ENCODE peak calls at places on chromosome 4, in ten cellular contexts. F is activated CD4-positive, alpha-beta T cell treated with anti-CD3 and anti-CD28 coated beads, Interleukin-2, amount 10 ng/mL, durations not matched to agents 7 days and 5 days; T is A549; U is HEK293T; K is NAMALWA; R is trophoblast cell; Y is tibial nerve; B is NCI-H774; A is hepatic stellate cell; D is globus pallidus. C is an unnamed sample.

GRCh38 chr4:5988086-5988845 is 30.0 kb downstream of the C4orf50 start:
- DNase-seq in F (no peak), T (no peak), U (no peak), K (no peak), R (no peak), Y (no peak), B (no peak), A (no peak), D (no peak), C (no peak)

GRCh38 chr4:37648084-37648817 is 37.9 kb downstream of the RELL1 start:
- DNase-seq in F (no peak), T (peak), U (no peak), K (no peak), R (peak), Y (no peak), B (peak), A (peak), D (no peak), C (no peak)

GRCh38 chr4:18394656-18395055 is 373.1 kb upstream of the LCORL start:
- DNase-seq in F (no peak), T (no peak), U (no peak), K (no peak), R (peak), Y (no peak), B (no peak), A (no peak), D (no peak), C (no peak)

GRCh38 chr4:55172694-55173287 is 47.4 kb upstream of the KDR start:
- DNase-seq in F (no peak), T (no peak), U (no peak), K (no peak), R (peak), Y (no peak), B (no peak), A (no peak), D (no peak), C (no peak)

GRCh38 chr4:24394041-24394440 is 190.3 kb downstream of the DHX15 start:
- DNase-seq in F (no peak), T (no peak), U (no peak), K (no peak), R (peak), Y (no peak), B (no peak), A (no peak), D (no peak), C (no peak)

GRCh38 chr4:3851211-3851610 is 85.0 kb downstream of the ADRA2C start:
- DNase-seq in F (no peak), T (no peak), U (no peak), K (peak), R (peak), Y (no peak), B (no peak), A (no peak), D (no peak), C (no peak)

GRCh38 chr4:174284181-174284886 is 623 bp downstream of the CEP44 start:
- DNase-seq in F (no peak), T (peak), U (peak), K (peak), R (peak), Y (no peak), B (no peak), A (peak), D (no peak), C (no peak)

GRCh38 chr4:24158031-24158430 is 268.2 kb upstream of the PPARGC1A start:
- DNase-seq in F (no peak), T (no peak), U (no peak), K (no peak), R (peak), Y (no peak), B (no peak), A (no peak), D (no peak), C (no peak)

GRCh38 chr4:165207016-165207430 is 338 bp upstream of the KLHL2 start:
- DNase-seq in F (no peak), T (peak), U (no peak), K (peak), R (no peak), Y (no peak), B (no peak), A (peak), D (no peak), C (peak)

GRCh38 chr4:101200561-101200960 is 146.8 kb downstream of the PPP3CA start:
- DNase-seq in F (no peak), T (peak), U (no peak), K (no peak), R (peak), Y (no peak), B (no peak), A (peak), D (no peak), C (no peak)

C was measured in activated CD8-positive, alpha-beta T cell treated with anti-CD3 and anti-CD28 coated beads for 36 hours.